ENCODE peak calls at places on chromosome 7, in four cellular contexts. D is T-helper 17 cell; Z is activated CD4-positive, alpha-beta T cell treated with anti-CD3 and anti-CD28 coated beads, Interleukin-2, amount 50 U/mL, for 1 hour; N is globus pallidus. Q is an unnamed sample.

GRCh38 chr7:140562921-140563600 is 77.6 kb downstream of the DENND2A start:
- DNase-seq in D (no peak), N (no peak), Z (no peak), Q (no peak)

GRCh38 chr7:44283381-44284211 is 41.8 kb downstream of the CAMK2B start:
- DNase-seq in D (no peak), Z (no peak), N (peak; percentile 28), Q (no peak)

GRCh38 chr7:17941171-17941490 is 837 bp upstream of the SNX13 start:
- DNase-seq in N (peak; percentile 27), D (no peak), Z (no peak), Q (no peak)

GRCh38 chr7:99386584-99387238 is 12.2 kb downstream of the ARPC1B start:
- DNase-seq in N (no peak), Z (peak; percentile 34), D (no peak), Q (no peak)

GRCh38 chr7:106757846-106758245 is 96.9 kb upstream of the CCDC71L start:
- DNase-seq in Z (no peak), D (no peak), N (no peak), Q (no peak)

GRCh38 chr7:87206361-87206760 is 13.2 kb downstream of the TMEM243 start:
- DNase-seq in Z (no peak), D (no peak), N (no peak), Q (no peak)

GRCh38 chr7:127409629-127410028 is 17.1 kb upstream of the ZNF800 start:
- DNase-seq in N (no peak), D (no peak), Z (no peak), Q (no peak)

GRCh38 chr7:138951953-138952352 is 29.2 kb downstream of the KIAA1549 start:
- DNase-seq in Z (no peak), D (no peak), N (no peak), Q (no peak)

GRCh38 chr7:21542891-21543527 is at the start of gene DNAH11:
- DNase-seq in N (no peak), Z (no peak), D (no peak), Q (no peak)

GRCh38 chr7:71325151-71325550 is 193.2 kb downstream of the GALNT17 start:
- DNase-seq in D (no peak), Z (no peak), N (no peak), Q (no peak)

GRCh38 chr7:47091141-47091540 is 490.8 kb downstream of the TNS3 start:
- DNase-seq in D (no peak), Z (no peak), N (no peak), Q (no peak)

GRCh38 chr7:121330053-121330833 is 1.4 kb downstream of the WNT16 start:
- DNase-seq in N (no peak), Z (no peak), D (no peak), Q (no peak)

GRCh38 chr7:143518521-143518920 is 40.8 kb downstream of the TAS2R41 start:
- DNase-seq in N (no peak), D (no peak), Z (no peak), Q (no peak)

GRCh38 chr7:27478104-27478503 is 184.6 kb downstream of the HIBADH start:
- DNase-seq in Z (no peak), D (no peak), N (no peak), Q (no peak)

GRCh38 chr7:104848386-104848990 is 165.5 kb upstream of the KMT2E start:
- DNase-seq in Z (peak; percentile 40), N (peak; percentile 81), D (peak; percentile 51), Q (peak; percentile 86)

GRCh38 chr7:100017300-100017699 is 1.9 kb downstream of the ZKSCAN1 start:
- DNase-seq in N (no peak), D (no peak), Z (no peak), Q (no peak)

GRCh38 chr7:46360811-46361210 is 439.7 kb upstream of the IGFBP3 start:
- DNase-seq in N (no peak), D (no peak), Z (no peak), Q (no peak)

GRCh38 chr7:139762886-139763285 is 14.9 kb downstream of the HIPK2 start:
- DNase-seq in Z (no peak), D (no peak), N (no peak), Q (no peak)

GRCh38 chr7:47573758-47574472 is 8.0 kb downstream of the TNS3 start:
- DNase-seq in N (no peak), D (no peak), Z (no peak), Q (no peak)

GRCh38 chr7:100166966-100167911 is 1.2 kb downstream of the GAL3ST4 start:
- DNase-seq in N (no peak), D (no peak), Z (no peak), Q (peak; percentile 16)

GRCh38 chr7:134789967-134790685 is 10.7 kb downstream of the CALD1 start:
- DNase-seq in N (no peak), D (no peak), Z (no peak), Q (no peak)

GRCh38 chr7:101934618-101935017 is 117.2 kb downstream of the CUX1 start:
- DNase-seq in N (no peak), D (no peak), Z (no peak), Q (no peak)

GRCh38 chr7:69847921-69848612 is 249.8 kb downstream of the AUTS2 start:
- DNase-seq in D (no peak), Z (no peak), N (no peak), Q (no peak)

GRCh38 chr7:732094-732541 is 5.0 kb upstream of the PRKAR1B start:
- DNase-seq in Z (peak; percentile 18), D (no peak), N (no peak), Q (no peak)

Q was measured in midbrain.